ENCODE peak calls at places on chromosome 1, in ten cellular contexts. J is left ventricle myocardium inferior; P is CD8-positive, alpha-beta T cell; G is choroid plexus epithelial cell; C is upper lobe of right lung; W is NT2/D1; S is Karpas-422; A is cardiac fibroblast; N is right cardiac atrium; Q is foreskin fibroblast. E is an unnamed sample.

GRCh38 chr1:49229555-49229954 is 452.9 kb upstream of the BEND5 start:
- DNase-seq in P (no peak), J (no peak), Q (no peak), C (no peak), W (no peak), G (no peak), N (peak; percentile 28), S (no peak), A (no peak), E (no peak)

GRCh38 chr1:229478852-229479251 is 29.3 kb downstream of the NUP133 start:
- DNase-seq in A (no peak), C (no peak), S (peak; percentile 51), W (no peak), G (no peak), Q (no peak), P (no peak), N (no peak), J (no peak), E (no peak)

GRCh38 chr1:2345297-2346075 is 45.9 kb downstream of the MORN1 start:
- DNase-seq in Q (no peak), N (peak; percentile 46), W (no peak), A (no peak), P (no peak), J (no peak), G (no peak), S (no peak), C (peak; percentile 55), E (peak; percentile 27)

GRCh38 chr1:23019851-23020625 is 770 bp downstream of the KDM1A start:
- DNase-seq in G (peak; percentile 55), P (no peak), W (no peak), C (peak; percentile 69), N (peak; percentile 72), J (peak; percentile 15), A (peak; percentile 49), S (peak; percentile 77), Q (no peak), E (peak; percentile 53)

GRCh38 chr1:230279583-230279945 is 146.6 kb downstream of the PGBD5 start:
- DNase-seq in P (no peak), S (peak; percentile 16), Q (no peak), G (no peak), W (no peak), J (no peak), N (no peak), C (peak; percentile 46), A (no peak), E (peak; percentile 28)

GRCh38 chr1:27555700-27556424 is 48.1 kb downstream of the AHDC1 start:
- DNase-seq in S (no peak), N (peak; percentile 90), J (peak; percentile 75), P (no peak), A (peak; percentile 39), W (no peak), G (peak; percentile 64), Q (no peak), C (no peak), E (no peak)

GRCh38 chr1:40218333-40218732 is 29.4 kb upstream of the TMCO2 start:
- DNase-seq in S (no peak), C (no peak), A (no peak), P (no peak), J (no peak), N (no peak), Q (no peak), W (no peak), G (no peak), E (no peak)

GRCh38 chr1:183328371-183328770 is 89.8 kb downstream of the NMNAT2 start:
- DNase-seq in A (no peak), W (no peak), P (no peak), Q (no peak), C (no peak), S (no peak), J (no peak), N (no peak), G (no peak), E (no peak)

GRCh38 chr1:109482242-109482641 is 1.5 kb upstream of the ATXN7L2 start:
- DNase-seq in P (no peak), S (no peak), Q (no peak), J (no peak), W (no peak), A (no peak), G (no peak), C (no peak), N (no peak), E (no peak)

GRCh38 chr1:109482796-109483638 is 688 bp upstream of the ATXN7L2 start:
- DNase-seq in A (no peak), N (peak; percentile 73), S (peak; percentile 62), J (no peak), W (no peak), Q (no peak), P (no peak), C (peak; percentile 70), G (no peak), E (peak; percentile 65)

GRCh38 chr1:109483658-109484518 is at the start of gene ATXN7L2:
- DNase-seq in C (peak; percentile 95), S (peak; percentile 96), G (peak; percentile 95), N (peak; percentile 97), Q (peak; percentile 88), W (peak; percentile 77), P (peak; percentile 88), A (peak; percentile 91), J (peak; percentile 92), E (peak; percentile 94)

GRCh38 chr1:109485001-109485400 is 1.3 kb downstream of the ATXN7L2 start:
- DNase-seq in A (no peak), G (no peak), S (peak; percentile 67), Q (no peak), W (no peak), N (no peak), P (no peak), C (no peak), J (no peak), E (no peak)

DNA sequence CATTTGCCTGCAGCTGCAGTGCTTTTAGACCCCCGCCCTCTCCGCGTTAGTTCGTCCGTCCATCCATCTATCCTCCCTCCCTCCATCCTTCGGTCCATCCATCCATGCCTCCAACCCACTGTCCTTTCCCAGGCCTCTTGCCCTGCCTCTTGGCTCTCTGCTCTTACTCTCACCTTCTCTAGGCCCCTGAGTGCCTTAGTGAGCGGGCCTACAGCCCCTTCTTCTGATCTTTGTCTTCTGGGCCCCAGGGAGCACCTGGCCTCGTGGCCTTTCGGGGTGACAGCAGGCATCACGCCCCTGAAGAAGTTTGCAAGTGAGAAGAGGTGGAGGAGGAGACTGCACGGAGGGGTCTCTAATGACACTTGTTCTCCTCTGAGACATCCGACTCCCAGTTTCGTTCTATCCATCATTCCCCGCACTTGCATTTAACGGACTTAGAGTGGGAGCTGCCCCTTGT is 842 bp downstream of the ATXN7L2 start:
- DNase-seq in G (no peak), W (no peak), P (no peak), Q (no peak), J (no peak), N (no peak), S (peak; percentile 81), C (no peak), A (no peak), E (no peak)
- H3K4me3 ChIP-seq in G (peak overlapping the region; percentile 79), W (peak overlapping the region; percentile 83), P (peak overlapping the region; percentile 79), Q (peak overlapping the region; percentile 91), J (peak overlapping the region; percentile 79), N (peak overlapping the region; percentile 91), S (peak overlapping the region; percentile 83), C (peak overlapping the region; percentile 65), A (peak overlapping the region; percentile 75), E (peak overlapping the region; percentile 68)

GRCh38 chr1:54542120-54542961 is 5.7 kb upstream of the ACOT11 start:
- DNase-seq in P (peak; percentile 8), A (peak; percentile 65), S (peak; percentile 27), N (peak; percentile 90), Q (peak; percentile 67), C (peak; percentile 82), W (peak; percentile 88), J (peak; percentile 59), G (peak; percentile 83), E (peak; percentile 74)

GRCh38 chr1:54545916-54546635 is 2.0 kb upstream of the ACOT11 start:
- DNase-seq in N (no peak), C (no peak), P (no peak), Q (no peak), W (no peak), G (no peak), J (no peak), S (peak; percentile 12), A (no peak), E (no peak)

GRCh38 chr1:54540891-54541290 is 7.1 kb upstream of the ACOT11 start:
- DNase-seq in P (no peak), J (no peak), C (no peak), N (no peak), W (no peak), S (peak; percentile 21), G (no peak), A (no peak), Q (no peak), E (no peak)

GRCh38 chr1:54543729-54544496 is 4.1 kb upstream of the ACOT11 start:
- DNase-seq in J (no peak), C (no peak), P (no peak), G (peak; percentile 78), N (no peak), Q (peak; percentile 61), S (peak; percentile 37), W (no peak), A (peak; percentile 87), E (no peak)

DNA sequence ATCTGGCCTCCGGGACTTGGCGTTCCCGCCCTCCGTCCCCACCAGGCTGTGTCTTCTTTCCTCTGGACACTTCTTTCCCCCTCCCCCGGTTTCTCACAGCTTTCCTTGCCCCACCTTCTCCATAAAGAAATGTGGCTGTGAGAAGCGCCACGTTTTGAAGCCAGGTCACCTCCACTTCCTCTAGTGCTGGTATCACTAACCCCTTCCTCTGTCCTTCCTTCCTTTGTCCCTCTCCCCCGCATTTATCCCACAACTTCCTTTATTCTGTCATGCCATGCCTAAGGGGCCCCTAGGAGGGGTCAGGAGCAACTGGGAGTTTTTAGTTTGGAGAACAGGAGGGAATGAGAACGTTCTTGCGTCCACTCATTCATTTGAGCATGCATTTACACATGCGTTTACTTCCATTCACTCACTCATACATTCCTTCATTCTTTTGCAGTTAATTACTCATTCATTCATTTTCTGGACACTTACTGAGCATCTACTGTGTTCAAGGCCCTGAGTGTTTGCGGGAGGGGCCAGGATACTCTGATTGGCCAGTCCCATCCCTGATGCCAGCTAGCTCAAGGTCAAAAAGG is 5.0 kb upstream of the ACOT11 start:
- DNase-seq in P (no peak), Q (peak; percentile 46), W (no peak), N (no peak), S (peak; percentile 30), C (no peak), G (peak; percentile 33), J (no peak), A (peak; percentile 46), E (no peak)
- H3K4me3 ChIP-seq in P (peak overlapping the region; percentile 68), Q (peak overlapping the region; percentile 40), W (peak overlapping the region; percentile 64), N (no peak overlapping the region), S (no peak overlapping the region), C (peak overlapping the region; percentile 50), G (peak overlapping the region; percentile 53), J (peak overlapping the region; percentile 68), A (peak overlapping the region; percentile 44), E (peak overlapping the region; percentile 62)

DNA sequence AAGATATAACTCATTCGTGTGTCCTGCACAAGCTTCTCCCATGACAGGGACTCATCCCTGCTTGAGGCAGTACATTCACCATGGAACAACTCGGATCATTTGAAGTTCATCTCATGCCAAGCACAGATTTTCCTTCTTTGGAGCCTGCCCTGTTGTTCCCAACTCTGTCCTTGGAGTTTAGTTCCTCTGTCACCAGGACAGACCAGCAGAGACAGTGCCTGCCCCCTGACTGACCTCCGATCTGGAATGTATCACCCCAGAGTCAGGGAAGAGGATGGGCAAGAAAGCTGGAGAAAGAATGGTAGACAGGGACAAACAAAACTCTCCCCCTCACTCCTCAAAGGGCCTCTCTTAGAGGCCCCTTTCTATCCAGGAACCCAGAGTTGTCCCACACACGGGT is 5.0 kb downstream of the SHISAL2A start:
- DNase-seq in S (no peak), G (no peak), J (no peak), W (no peak), C (no peak), N (no peak), P (no peak), A (no peak), Q (no peak), E (no peak)
- H3K4me3 ChIP-seq in S (peak overlapping the region; percentile 31), G (no peak overlapping the region), J (no peak overlapping the region), W (no peak overlapping the region), C (no peak overlapping the region), N (no peak overlapping the region), P (peak overlapping the region; percentile 9), A (no peak overlapping the region), Q (no peak overlapping the region), E (no peak overlapping the region)

DNA sequence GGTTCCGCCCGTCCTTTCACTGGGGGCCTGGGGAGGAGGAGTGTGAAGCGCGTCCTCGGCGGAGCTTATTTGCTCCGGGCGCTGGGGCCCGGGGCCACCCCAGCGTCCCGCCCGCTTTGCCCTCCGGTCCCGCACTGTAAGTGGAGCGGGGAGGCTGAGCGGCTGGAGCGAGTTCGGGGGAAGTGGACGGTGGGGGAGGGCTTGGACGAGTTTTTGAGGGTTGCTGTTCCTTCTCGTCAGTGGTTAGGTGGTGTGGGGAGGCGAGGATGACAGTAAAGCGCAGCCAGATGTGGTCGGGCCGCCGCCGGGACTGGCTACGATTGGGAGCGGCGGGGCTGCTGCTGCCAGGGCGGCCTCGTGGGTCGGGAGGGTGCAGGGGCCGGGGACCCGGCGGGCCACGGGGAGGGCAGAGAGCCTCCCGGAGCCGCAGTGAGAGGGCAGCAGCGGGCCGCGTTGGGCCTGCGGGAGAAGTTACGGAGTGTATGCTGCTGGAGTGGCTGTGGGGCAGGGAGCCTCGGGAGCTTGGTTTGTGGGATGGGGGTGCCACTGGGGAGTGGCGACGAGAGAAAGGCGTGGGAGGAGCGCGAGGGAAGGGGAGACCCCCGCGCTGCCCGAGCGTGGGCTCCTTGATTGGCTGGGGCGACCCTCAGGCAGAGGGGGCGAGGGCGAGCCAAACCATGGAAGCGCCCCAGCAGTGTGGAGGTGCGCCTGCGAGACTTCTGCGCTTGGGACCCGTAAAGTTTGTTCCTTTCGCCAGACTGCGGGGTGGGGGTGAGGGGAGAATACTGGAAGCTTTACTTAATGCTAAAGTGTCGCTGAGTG is 2.1 kb downstream of the ADGRL2 start:
- DNase-seq in S (no peak), N (peak; percentile 90), Q (peak; percentile 66), P (no peak), W (peak; percentile 27), C (peak; percentile 80), G (peak; percentile 64), J (peak; percentile 80), A (peak; percentile 73), E (peak; percentile 59)
- H3K4me3 ChIP-seq in S (no peak overlapping the region), N (peak overlapping the region; percentile 86), Q (peak overlapping the region; percentile 73), P (no peak overlapping the region), W (peak overlapping the region; percentile 96), C (peak overlapping the region; percentile 70), G (peak overlapping the region; percentile 77), J (peak overlapping the region; percentile 95), A (peak overlapping the region; percentile 95), E (peak overlapping the region; percentile 76)